ENCODE peak calls at places on chromosomes 3 and 15, in nine cellular contexts. B, G, Q, O, U, W, Z, X and Y are unnamed samples.

GRCh38 chr3:128969993-128970740 is 23.7 kb downstream of the CFAP92 start:
- DNase-seq in B (peak; percentile 83), X (no peak), U (no peak), O (no peak), Q (peak; percentile 52), G (peak; percentile 56), Z (peak; percentile 50), W (peak; percentile 63), Y (peak; percentile 35)

GRCh38 chr15:70378126-70379031 is 280.7 kb upstream of the TLE3 start:
- DNase-seq in X (peak; percentile 78), B (peak; percentile 59), U (peak; percentile 27), G (no peak), Q (no peak), O (no peak), W (no peak), Z (no peak), Y (no peak)

GRCh38 chr3:169295126-169295525 is 368.4 kb downstream of the MECOM start:
- DNase-seq in Q (no peak), X (no peak), O (no peak), B (no peak), W (peak; percentile 61), U (no peak), Z (peak; percentile 42), G (no peak), Y (no peak)

GRCh38 chr3:71978150-71978721 is 193.3 kb upstream of the PROK2 start:
- DNase-seq in Q (no peak), Z (no peak), U (no peak), X (no peak), W (no peak), G (no peak), O (no peak), B (no peak), Y (no peak)

GRCh38 chr15:77037475-77038209 is 33.3 kb downstream of the TSPAN3 start:
- DNase-seq in G (peak; percentile 16), U (no peak), Z (peak; percentile 17), O (no peak), X (peak; percentile 83), B (no peak), W (no peak), Q (no peak), Y (no peak)

GRCh38 chr15:65196637-65197336 is 11.6 kb upstream of the CLPX start:
- DNase-seq in Q (no peak), O (no peak), G (no peak), U (no peak), W (no peak), X (peak; percentile 88), Z (no peak), B (peak; percentile 63), Y (no peak)

GRCh38 chr3:49295489-49296058 is 18.5 kb upstream of the C3orf62 start:
- DNase-seq in X (no peak), W (peak; percentile 48), O (no peak), G (no peak), B (peak; percentile 55), Q (no peak), U (no peak), Z (no peak), Y (no peak)

GRCh38 chr3:152413244-152413643 is 144.5 kb downstream of the MBNL1 start:
- DNase-seq in U (no peak), Q (no peak), B (no peak), X (no peak), G (no peak), W (no peak), Z (no peak), O (no peak), Y (no peak)

GRCh38 chr3:185537369-185537970 is 14.9 kb downstream of the LIPH start:
- DNase-seq in O (no peak), G (no peak), B (no peak), Q (peak; percentile 75), U (peak; percentile 71), W (peak; percentile 91), X (peak; percentile 92), Z (peak; percentile 77), Y (peak; percentile 70)

DNA sequence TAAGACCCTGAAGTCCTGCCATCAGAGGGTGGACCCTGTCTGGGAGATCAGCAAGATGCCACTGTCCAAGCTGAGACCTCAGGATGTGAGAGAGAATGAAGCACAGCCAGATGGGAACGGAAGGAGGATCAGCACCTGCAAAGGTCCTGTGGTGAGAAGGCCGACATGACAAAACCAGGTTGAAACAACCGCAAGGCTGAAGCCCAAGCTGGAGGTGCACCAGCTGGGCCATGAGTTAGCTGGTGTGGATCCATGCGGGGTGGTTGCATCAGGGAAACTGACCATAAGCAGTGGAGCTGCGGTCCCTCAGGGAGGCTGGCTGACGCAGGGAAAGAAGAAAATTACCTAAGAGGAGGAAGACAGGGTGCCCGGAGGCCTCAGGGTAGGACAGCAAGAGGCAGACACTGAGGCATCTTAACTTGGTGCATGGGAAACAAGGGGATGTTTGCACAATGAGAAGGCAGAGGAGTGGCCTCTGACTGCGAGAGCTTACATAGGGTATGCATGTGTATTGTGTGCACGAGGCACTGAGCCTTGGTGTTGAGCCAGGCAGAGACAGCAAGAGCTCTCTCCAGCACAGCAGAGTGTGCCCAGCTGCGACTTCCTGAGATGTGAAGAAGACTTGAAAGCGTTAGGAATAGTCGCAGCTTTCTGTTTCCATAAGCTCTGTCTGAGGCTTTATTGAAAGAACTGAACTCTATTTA is 497.7 kb downstream of the OCA2 start:
- DNase-seq in Z (no peak), O (no peak), X (no peak), B (no peak), U (no peak), W (no peak), G (no peak), Q (no peak), Y (no peak)
- H3K9me3 ChIP-seq in Z (no peaks in the 10 kb centered on the region), O (no peaks in the 10 kb centered on the region), X (no peaks in the 10 kb centered on the region), B (no peaks in the 10 kb centered on the region), U (no peaks in the 10 kb centered on the region), W (no peaks in the 10 kb centered on the region), G (no peaks in the 10 kb centered on the region), Q (peaks cover 2% of the 10 kb centered on the region), Y (no peaks in the 10 kb centered on the region)

DNA sequence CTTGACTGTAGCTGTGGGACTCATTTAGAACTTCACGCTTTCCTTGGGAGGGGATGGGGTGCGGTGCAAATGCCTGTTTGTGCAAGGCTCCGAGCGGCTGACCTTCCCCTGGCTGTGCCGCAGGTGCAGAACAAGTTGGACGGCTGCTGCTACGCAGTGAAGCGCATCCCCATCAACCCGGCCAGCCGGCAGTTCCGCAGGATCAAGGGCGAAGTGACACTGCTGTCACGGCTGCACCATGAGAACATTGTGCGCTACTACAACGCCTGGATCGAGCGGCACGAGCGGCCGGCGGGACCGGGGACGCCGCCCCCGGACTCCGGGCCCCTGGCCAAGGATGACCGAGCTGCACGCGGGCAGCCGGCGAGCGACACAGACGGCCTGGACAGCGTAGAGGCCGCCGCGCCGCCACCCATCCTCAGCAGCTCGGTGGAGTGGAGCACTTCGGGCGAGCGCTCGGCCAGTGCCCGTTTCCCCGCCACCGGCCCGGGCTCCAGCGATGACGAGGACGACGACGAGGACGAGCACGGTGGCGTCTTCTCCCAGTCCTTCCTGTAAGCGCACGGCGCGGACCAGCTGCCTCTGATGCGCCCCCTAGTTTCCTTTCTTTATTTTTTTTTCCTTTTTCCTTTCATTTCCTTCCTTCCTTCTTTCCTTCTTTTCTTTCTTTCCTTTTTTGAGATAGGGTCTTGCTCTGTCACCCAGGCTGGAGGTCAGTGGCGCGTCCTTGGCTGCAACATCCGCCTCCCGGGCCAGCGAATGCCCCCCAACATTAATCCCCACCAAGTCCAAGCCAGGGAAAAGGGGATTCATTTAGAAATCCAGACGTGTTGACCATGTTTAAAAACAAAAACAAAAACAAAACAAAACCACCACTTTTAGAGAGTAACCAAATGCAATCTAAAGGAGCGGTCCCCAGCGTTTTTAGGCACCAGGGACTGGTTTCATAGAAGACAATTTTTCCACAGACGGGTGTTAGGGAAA is 42.7 kb downstream of the EIF2AK4 start:
- DNase-seq in Z (peak; percentile 62), G (peak; percentile 85), U (peak; percentile 43), B (peak; percentile 91), Q (no peak), W (peak; percentile 64), X (no peak), O (no peak), Y (peak; percentile 64)
- H3K4me3 ChIP-seq in Z (peak overlapping the region; percentile 44), G (peak overlapping the region; percentile 66), U (peak overlapping the region; percentile 65), B (peak overlapping the region; percentile 6), Q (peak overlapping the region; percentile 48), W (peak overlapping the region; percentile 20), X (peak overlapping the region; percentile 64), O (peak overlapping the region; percentile 63), Y (peak overlapping the region; percentile 62)

GRCh38 chr15:32959077-32959476 is 235.4 kb downstream of the FMN1 start:
- DNase-seq in W (peak; percentile 40), G (no peak), U (no peak), X (no peak), Z (no peak), B (no peak), Q (no peak), O (no peak), Y (no peak)

GRCh38 chr15:32957219-32957618 is 237.3 kb downstream of the FMN1 start:
- DNase-seq in X (no peak), G (no peak), Z (no peak), W (no peak), Q (no peak), O (no peak), B (no peak), U (no peak), Y (no peak)

GRCh38 chr15:32952901-32953889 is 235.4 kb downstream of the GREM1 start:
- DNase-seq in O (no peak), U (no peak), B (peak; percentile 49), G (no peak), X (no peak), Q (no peak), Z (no peak), W (peak; percentile 58), Y (no peak)

GRCh38 chr15:32952062-32952461 is 234.3 kb downstream of the GREM1 start:
- DNase-seq in G (no peak), Z (no peak), X (no peak), O (no peak), W (no peak), U (no peak), Q (no peak), B (no peak), Y (no peak)

DNA sequence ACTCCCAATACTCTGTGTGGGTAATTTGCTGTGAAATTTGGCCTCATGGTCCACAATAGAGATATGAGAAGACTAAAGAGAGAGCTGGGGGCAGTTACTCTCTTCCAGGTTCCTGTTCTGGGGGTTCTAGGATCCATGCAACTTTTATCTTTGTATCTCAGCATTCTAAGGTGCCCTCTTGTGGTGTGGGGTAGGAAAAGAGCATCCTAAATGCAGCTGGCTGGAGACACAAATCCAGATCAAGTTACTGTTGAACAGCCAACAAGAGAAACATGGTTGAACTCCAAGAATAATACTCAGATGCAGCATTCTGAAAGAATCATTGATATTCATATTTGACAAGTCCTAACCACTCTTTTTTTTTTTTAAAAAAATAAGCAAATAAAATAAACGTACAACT is 238.2 kb downstream of the GREM1 start:
- DNase-seq in O (no peak), G (no peak), Q (no peak), U (no peak), B (peak; percentile 74), X (no peak), W (peak; percentile 84), Z (no peak), Y (no peak)
- TF ChIP-seq CTCF in O (peak; percentile 29), G (peak; percentile 16), Q (peak; percentile 7), U (no peak), B (peak; percentile 84), X (peak; percentile 68), W (peak; percentile 75), Z (no peak), Y (peak; percentile 50)

GRCh38 chr15:26421065-26421464 is 351.8 kb downstream of the GABRB3 start:
- DNase-seq in X (no peak), B (no peak), Q (no peak), U (no peak), W (no peak), O (no peak), Z (no peak), G (no peak), Y (no peak)
- H3K9me3 ChIP-seq in X (peaks cover 8% of the 10 kb centered on the region), B (peaks cover 8% of the 10 kb centered on the region), Q (no peaks in the 10 kb centered on the region), U (peaks cover 17% of the 10 kb centered on the region), W (no peaks in the 10 kb centered on the region), O (no peaks in the 10 kb centered on the region), Z (no peaks in the 10 kb centered on the region), G (no peaks in the 10 kb centered on the region), Y (no peaks in the 10 kb centered on the region)